ENCODE peak calls at places on chromosome 18, in eight cellular contexts. K is NCI-H748 treated with DMSO at 0.1 percent for 48 hours, B is NCI-H774, J is NCI-H2171, E is HT1080, Z is fibroblast of mammary gland, N is GM10248, H is NCI-H446. A is an unnamed sample.

GRCh38 chr18:22342625-22343024 is 75.1 kb downstream of the CTAGE1 start:
- DNase-seq in K (no peak), B (no peak), J (no peak), E (peak; percentile 87), Z (peak; percentile 59), N (no peak), H (no peak), A (no peak)

GRCh38 chr18:79953921-79954651 is 2.6 kb upstream of the SLC66A2 start:
- DNase-seq in K (no peak), B (no peak), J (no peak), E (no peak), Z (no peak), N (no peak), H (no peak), A (no peak)

GRCh38 chr18:68922392-68922791 is 124.5 kb downstream of the CCDC102B start:
- DNase-seq in K (no peak), B (no peak), J (no peak), E (no peak), Z (no peak), N (no peak), H (no peak), A (no peak)

GRCh38 chr18:58263733-58264469 is 219.9 kb downstream of the NEDD4L start:
- DNase-seq in K (no peak), B (no peak), J (no peak), E (no peak), Z (peak; percentile 25), N (no peak), H (no peak), A (no peak)

GRCh38 chr18:77393519-77393918 is 143.9 kb downstream of the GALR1 start:
- DNase-seq in K (no peak), B (no peak), J (no peak), E (no peak), Z (no peak), N (no peak), H (no peak), A (no peak)

GRCh38 chr18:21000667-21001066 is 110.9 kb downstream of the ROCK1 start:
- DNase-seq in K (no peak), B (no peak), J (no peak), E (peak; percentile 9), Z (peak; percentile 37), N (no peak), H (no peak), A (no peak)

GRCh38 chr18:596288-596881 is 403 bp upstream of the CLUL1 start:
- DNase-seq in K (peak; percentile 44), B (peak; percentile 65), J (peak; percentile 90), E (no peak), Z (no peak), N (peak; percentile 58), H (no peak), A (no peak)

GRCh38 chr18:199768-200167 is 41.4 kb downstream of the USP14 start:
- DNase-seq in K (peak; percentile 94), B (peak; percentile 73), J (no peak), E (no peak), Z (no peak), N (no peak), H (no peak), A (no peak)

GRCh38 chr18:5488844-5489243 is 55.0 kb downstream of the EPB41L3 start:
- DNase-seq in K (no peak), B (no peak), J (no peak), E (no peak), Z (peak; percentile 48), N (no peak), H (no peak), A (peak; percentile 40)

A was measured in left ventricle myocardium superior.